ENCODE peak calls at places on chromosomes 13 and 19, in four cellular contexts. One of them, this sample, is unnamed.

GRCh38 chr19:7509625-7510024 is 6.3 kb upstream of the ZNF358 start:
- DNase-seq in A549: no peak
- DNase-seq in stomach: no peak
- DNase-seq in thyroid gland: no peak
- DNase-seq in this sample: no peak

GRCh38 chr19:57302020-57302465 is 18.2 kb upstream of the ZNF543 start:
- DNase-seq in A549: no peak
- DNase-seq in stomach: no peak
- DNase-seq in thyroid gland: peak
- DNase-seq in this sample: peak

GRCh38 chr13:111907341-111907880 is 159.5 kb upstream of the SOX1 start:
- DNase-seq in A549: no peak
- DNase-seq in stomach: no peak
- DNase-seq in thyroid gland: no peak
- DNase-seq in this sample: no peak

GRCh38 chr19:29015569-29015968 is 197.4 kb downstream of the UQCRFS1 start:
- DNase-seq in A549: no peak
- DNase-seq in stomach: no peak
- DNase-seq in thyroid gland: no peak
- DNase-seq in this sample: no peak

GRCh38 chr19:51096473-51097165 is 11.6 kb downstream of the CTU1 start:
- DNase-seq in A549: peak
- DNase-seq in stomach: no peak
- DNase-seq in thyroid gland: no peak
- DNase-seq in this sample: no peak

GRCh38 chr19:18859676-18860301 is 28.0 kb downstream of the UPF1 start:
- DNase-seq in A549: no peak
- DNase-seq in stomach: no peak
- DNase-seq in thyroid gland: no peak
- DNase-seq in this sample: no peak

GRCh38 chr13:67343777-67344176 is 113.6 kb upstream of the PCDH9 start:
- DNase-seq in A549: no peak
- DNase-seq in stomach: no peak
- DNase-seq in thyroid gland: no peak
- DNase-seq in this sample: no peak

GRCh38 chr13:46286972-46287371 is 75.2 kb downstream of the LRRC63 start:
- DNase-seq in A549: no peak
- DNase-seq in stomach: no peak
- DNase-seq in thyroid gland: no peak
- DNase-seq in this sample: no peak

GRCh38 chr13:40113644-40114304 is 458.3 kb downstream of the COG6 start:
- DNase-seq in A549: no peak
- DNase-seq in stomach: no peak
- DNase-seq in thyroid gland: no peak
- DNase-seq in this sample: no peak

GRCh38 chr13:80337706-80338105 is 3.2 kb downstream of the SPRY2 start:
- DNase-seq in A549: no peak
- DNase-seq in stomach: no peak
- DNase-seq in thyroid gland: no peak
- DNase-seq in this sample: no peak

GRCh38 chr19:35000647-35001501 is 751 bp downstream of the GRAMD1A start:
- DNase-seq in A549: peak
- DNase-seq in stomach: no peak
- DNase-seq in thyroid gland: peak
- DNase-seq in this sample: peak

GRCh38 chr13:76455960-76456359 is 430.2 kb downstream of the KCTD12 start:
- DNase-seq in A549: no peak
- DNase-seq in stomach: no peak
- DNase-seq in thyroid gland: no peak
- DNase-seq in this sample: no peak

GRCh38 chr13:20984879-20985278 is 76.5 kb downstream of the LATS2 start:
- DNase-seq in A549: no peak
- DNase-seq in stomach: no peak
- DNase-seq in thyroid gland: no peak
- DNase-seq in this sample: no peak

GRCh38 chr13:19818223-19818842 is 35.6 kb upstream of the PSPC1 start:
- DNase-seq in A549: peak
- DNase-seq in stomach: peak
- DNase-seq in thyroid gland: peak
- DNase-seq in this sample: no peak

GRCh38 chr19:52992109-52993004 is 21.4 kb upstream of the ERVV-1 start:
- DNase-seq in A549: no peak
- DNase-seq in stomach: peak
- DNase-seq in thyroid gland: peak
- DNase-seq in this sample: no peak

GRCh38 chr19:47539747-47540311 is 25.0 kb upstream of the NAPA start:
- DNase-seq in A549: no peak
- DNase-seq in stomach: no peak
- DNase-seq in thyroid gland: no peak
- DNase-seq in this sample: no peak

GRCh38 chr19:39127812-39128510 is 2.4 kb downstream of the PAK4 start:
- DNase-seq in A549: no peak
- DNase-seq in stomach: peak
- DNase-seq in thyroid gland: peak
- DNase-seq in this sample: no peak

GRCh38 chr19:14333101-14333871 is 48.0 kb upstream of the ADGRE5 start:
- DNase-seq in A549: peak
- DNase-seq in stomach: peak
- DNase-seq in thyroid gland: no peak
- DNase-seq in this sample: peak

GRCh38 chr19:5292453-5292842 is 48.2 kb downstream of the PTPRS start:
- DNase-seq in A549: peak
- DNase-seq in stomach: peak
- DNase-seq in thyroid gland: no peak
- DNase-seq in this sample: no peak

GRCh38 chr13:23505007-23505406 is 65.2 kb upstream of the TNFRSF19 start:
- DNase-seq in A549: no peak
- DNase-seq in stomach: no peak
- DNase-seq in thyroid gland: no peak
- DNase-seq in this sample: no peak

DNA sequence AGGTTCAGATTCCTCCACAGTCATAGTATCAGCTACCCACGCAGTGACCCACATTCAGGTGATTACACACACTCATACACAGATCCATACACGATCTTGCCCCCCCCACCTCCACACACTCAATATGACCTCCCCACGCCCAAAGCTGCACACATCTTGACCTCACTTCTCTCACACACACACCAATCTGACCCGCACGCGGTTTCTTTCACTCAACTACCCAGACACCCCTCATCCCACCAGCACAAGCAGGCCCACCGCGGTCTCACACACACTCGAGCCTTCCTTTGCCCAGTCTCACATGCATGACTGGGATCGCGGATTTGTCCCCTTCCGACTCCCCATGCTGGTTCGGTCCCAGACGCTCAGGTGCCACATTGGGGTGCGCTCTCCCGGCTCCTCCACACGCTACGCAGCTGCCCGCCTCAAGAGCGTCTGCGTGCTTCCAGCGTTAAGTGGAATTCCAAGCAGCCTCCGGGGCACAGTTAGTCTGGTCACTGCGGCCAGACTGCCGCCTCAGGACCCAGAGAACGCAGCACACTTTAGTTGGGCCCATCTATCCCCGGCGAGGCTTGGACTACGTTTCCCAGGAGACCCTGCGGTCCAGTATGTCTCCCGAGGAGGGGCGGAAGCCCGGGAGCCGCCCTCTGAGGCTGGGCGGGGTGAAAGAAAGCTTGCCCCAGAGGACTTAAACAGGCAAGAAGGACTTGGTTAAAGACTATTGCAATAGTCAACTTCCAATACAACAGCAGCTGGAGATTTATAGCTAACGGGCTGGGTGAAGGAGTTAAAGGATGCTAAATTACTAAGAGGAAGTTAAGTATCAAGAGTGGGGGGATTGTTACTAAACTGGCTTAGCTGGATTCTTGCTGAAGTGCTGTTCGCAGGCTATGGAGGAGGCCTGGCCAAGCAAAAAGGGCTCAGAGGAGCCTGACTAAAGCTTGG is 703 bp upstream of the ZNF345 start:
- DNase-seq in A549: no peak
- DNase-seq in stomach: peak
- DNase-seq in thyroid gland: peak
- DNase-seq in this sample: peak
- TF ChIP-seq POLR2A in A549: no peak
- TF ChIP-seq POLR2A in stomach: no peak
- TF ChIP-seq POLR2A in thyroid gland: no peak
- TF ChIP-seq POLR2A in this sample: peak

GRCh38 chr19:43576479-43576878 is 878 bp downstream of the PINLYP start:
- DNase-seq in A549: no peak
- DNase-seq in stomach: no peak
- DNase-seq in thyroid gland: no peak
- DNase-seq in this sample: no peak

GRCh38 chr19:43574424-43575155 is 737 bp downstream of the XRCC1 start:
- DNase-seq in A549: no peak
- DNase-seq in stomach: no peak
- DNase-seq in thyroid gland: no peak
- DNase-seq in this sample: peak

GRCh38 chr19:43572172-43572588 is 3.1 kb downstream of the XRCC1 start:
- DNase-seq in A549: no peak
- DNase-seq in stomach: no peak
- DNase-seq in thyroid gland: no peak
- DNase-seq in this sample: no peak

GRCh38 chr19:43575955-43576451 is 402 bp downstream of the PINLYP start:
- DNase-seq in A549: no peak
- DNase-seq in stomach: no peak
- DNase-seq in thyroid gland: no peak
- DNase-seq in this sample: no peak

GRCh38 chr19:43575156-43575950 is at the start of the genes PINLYP and XRCC1:
- DNase-seq in A549: peak
- DNase-seq in stomach: peak
- DNase-seq in thyroid gland: peak
- DNase-seq in this sample: peak
- TF ChIP-seq POLR2A in A549: peak
- TF ChIP-seq POLR2A in stomach: no peak
- TF ChIP-seq POLR2A in thyroid gland: no peak
- TF ChIP-seq POLR2A in this sample: peak

DNA sequence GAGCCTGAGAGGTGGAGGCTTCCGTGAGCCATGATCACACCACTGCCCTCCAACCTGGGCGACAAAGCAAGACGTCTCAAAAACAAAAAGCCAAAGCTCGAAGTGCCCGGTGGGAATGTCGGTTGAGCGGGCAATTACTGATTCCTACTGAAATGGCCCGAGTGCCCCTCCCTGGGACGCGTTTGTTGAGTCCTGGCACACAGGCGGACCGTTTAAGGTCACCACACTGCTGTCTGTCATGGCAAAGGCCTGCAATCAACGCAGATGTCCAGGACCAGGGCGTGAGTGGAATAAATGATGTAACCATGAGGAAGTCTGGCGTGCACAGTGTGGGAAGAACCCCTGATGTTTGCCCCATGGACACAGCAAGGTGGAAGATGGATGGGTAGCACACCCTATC is 19.2 kb upstream of the C2CD4C start:
- DNase-seq in A549: no peak
- DNase-seq in stomach: no peak
- DNase-seq in thyroid gland: no peak
- DNase-seq in this sample: no peak
- TF ChIP-seq POLR2A in A549: no peak
- TF ChIP-seq POLR2A in stomach: no peak
- TF ChIP-seq POLR2A in thyroid gland: no peak
- TF ChIP-seq POLR2A in this sample: no peak

GRCh38 chr13:110506859-110507566 is 54.5 kb downstream of the RAB20 start:
- DNase-seq in A549: peak
- DNase-seq in stomach: peak
- DNase-seq in thyroid gland: peak
- DNase-seq in this sample: no peak
- TF ChIP-seq POLR2A in A549: no peak
- TF ChIP-seq POLR2A in stomach: no peak
- TF ChIP-seq POLR2A in thyroid gland: no peak
- TF ChIP-seq POLR2A in this sample: no peak

GRCh38 chr19:3762501-3763459 is at the start of gene MRPL54:
- DNase-seq in A549: peak
- DNase-seq in stomach: peak
- DNase-seq in thyroid gland: peak
- DNase-seq in this sample: peak
- TF ChIP-seq POLR2A in A549: peak
- TF ChIP-seq POLR2A in stomach: no peak
- TF ChIP-seq POLR2A in thyroid gland: peak
- TF ChIP-seq POLR2A in this sample: peak